ENCODE peak calls at places on chromosomes 13 and 19, in nine cellular contexts. X is left ventricle myocardium inferior, E is aorta, C is spleen, Z is GM06990, V is psoas muscle, H is cardiac muscle cell, F is brain microvascular endothelial cell, I is sigmoid colon. M is an unnamed sample.

GRCh38 chr19:367561-367960 is 23.0 kb upstream of the MIER2 start:
- DNase-seq in C (peak; percentile 4), F (no peak), H (no peak), Z (no peak), E (no peak), X (no peak), V (no peak), I (no peak), M (no peak)

GRCh38 chr19:45076851-45077730 is 813 bp upstream of the ZNF296 start:
- DNase-seq in C (no peak), F (no peak), X (no peak), H (no peak), E (no peak), V (no peak), I (no peak), Z (no peak), M (no peak)

GRCh38 chr13:92963029-92963428 is 263.6 kb upstream of the GPC6 start:
- DNase-seq in E (no peak), V (no peak), H (peak; percentile 31), X (no peak), C (no peak), F (no peak), I (no peak), Z (no peak), M (no peak)

GRCh38 chr19:6233827-6234511 is 45.8 kb downstream of the MLLT1 start:
- DNase-seq in I (no peak), V (peak; percentile 56), E (peak; percentile 59), X (peak; percentile 70), C (peak; percentile 89), Z (no peak), F (no peak), H (peak; percentile 59), M (no peak)

GRCh38 chr13:41837668-41838067 is 123.2 kb downstream of the VWA8 start:
- DNase-seq in I (no peak), E (no peak), V (no peak), Z (no peak), C (no peak), F (no peak), X (no peak), H (no peak), M (no peak)

GRCh38 chr19:6362351-6362801 is 1.0 kb downstream of the CLPP start:
- DNase-seq in Z (peak; percentile 38), X (no peak), V (no peak), H (no peak), E (no peak), C (no peak), I (no peak), F (no peak), M (peak; percentile 56)

GRCh38 chr19:44345969-44346368 is 10.5 kb downstream of the ZNF112 start:
- DNase-seq in F (no peak), H (no peak), X (no peak), E (no peak), I (no peak), V (no peak), C (no peak), Z (no peak), M (no peak)

GRCh38 chr13:97938701-97939475 is 14.6 kb upstream of the IPO5 start:
- DNase-seq in I (no peak), F (no peak), E (no peak), C (no peak), X (no peak), Z (no peak), V (no peak), H (peak; percentile 47), M (no peak)

GRCh38 chr13:31947506-31947905 is 84.1 kb upstream of the FRY start:
- DNase-seq in C (no peak), V (no peak), Z (no peak), I (no peak), X (no peak), H (no peak), F (no peak), E (no peak), M (no peak)

GRCh38 chr19:51098366-51099069 is 9.7 kb downstream of the CTU1 start:
- DNase-seq in I (peak; percentile 83), Z (no peak), E (peak; percentile 65), X (peak; percentile 65), H (peak; percentile 69), V (peak; percentile 37), F (no peak), C (peak; percentile 83), M (no peak)

GRCh38 chr19:43639507-43640423 is at the start of gene CADM4:
- DNase-seq in I (peak; percentile 69), H (no peak), X (peak; percentile 23), C (peak; percentile 79), V (peak; percentile 23), F (no peak), E (no peak), Z (no peak), M (peak; percentile 60)

GRCh38 chr13:52118095-52118494 is 10.8 kb downstream of the NEK5 start:
- DNase-seq in F (no peak), V (no peak), C (no peak), E (no peak), X (no peak), Z (no peak), H (no peak), I (no peak), M (no peak)

GRCh38 chr19:55615553-55616394 is 8.6 kb downstream of the ZNF784 start:
- DNase-seq in F (no peak), H (no peak), X (no peak), C (no peak), I (no peak), Z (no peak), V (no peak), E (no peak), M (no peak)

GRCh38 chr19:2575734-2576481 is 100.0 kb downstream of the GADD45B start:
- DNase-seq in X (peak; percentile 90), E (peak; percentile 91), C (peak; percentile 57), I (peak; percentile 95), Z (no peak), F (peak; percentile 95), H (peak; percentile 95), V (peak; percentile 92), M (peak; percentile 45)

GRCh38 chr19:2579678-2580280 is 103.9 kb downstream of the GADD45B start:
- DNase-seq in I (peak; percentile 66), E (peak; percentile 44), Z (no peak), V (no peak), X (no peak), C (peak; percentile 47), F (no peak), H (no peak), M (no peak)

GRCh38 chr19:2578391-2578826 is 102.5 kb downstream of the GADD45B start:
- DNase-seq in E (peak; percentile 71), X (peak; percentile 38), Z (no peak), F (peak; percentile 40), H (peak; percentile 71), C (peak; percentile 66), V (no peak), I (peak; percentile 73), M (peak; percentile 69)

GRCh38 chr19:2577722-2578335 is 101.9 kb downstream of the GADD45B start:
- DNase-seq in E (peak; percentile 35), C (peak; percentile 36), X (no peak), Z (no peak), V (no peak), H (no peak), I (peak; percentile 63), F (no peak), M (no peak)

GRCh38 chr19:2578911-2579677 is 103.2 kb downstream of the GADD45B start:
- DNase-seq in F (peak; percentile 90), H (peak; percentile 94), E (peak; percentile 93), V (peak; percentile 87), X (peak; percentile 90), I (peak; percentile 96), C (peak; percentile 93), Z (peak; percentile 83), M (peak; percentile 92)
- H3K4me3 ChIP-seq in F (peak overlapping the region; percentile 53), H (peak overlapping the region; percentile 40), E (peak overlapping the region; percentile 18), V (peak overlapping the region; percentile 67), X (peak overlapping the region; percentile 70), I (peak overlapping the region; percentile 34), C (peak overlapping the region; percentile 31), Z (peak overlapping the region; percentile 4), M (peak overlapping the region; percentile 58)

GRCh38 chr19:47021536-47022139 is 2.0 kb downstream of the NPAS1 start:
- DNase-seq in Z (no peak), C (peak; percentile 61), X (no peak), H (no peak), E (no peak), F (no peak), I (no peak), V (no peak), M (no peak)
- H3K4me3 ChIP-seq in Z (no peak overlapping the region), C (no peak overlapping the region), X (peak overlapping the region; percentile 60), H (peak overlapping the region; percentile 39), E (no peak overlapping the region), F (no peak overlapping the region), I (no peak overlapping the region), V (peak overlapping the region; percentile 56), M (no peak overlapping the region)

GRCh38 chr19:12648088-12648487 is 18.5 kb downstream of the MAN2B1 start:
- DNase-seq in V (no peak), C (no peak), H (no peak), Z (no peak), E (no peak), F (no peak), I (no peak), X (no peak), M (no peak)
- H3K4me3 ChIP-seq in V (peak overlapping the region; percentile 56), C (peak overlapping the region; percentile 25), H (no peak overlapping the region), Z (no peak overlapping the region), E (no peak overlapping the region), F (peak overlapping the region; percentile 9), I (peak overlapping the region; percentile 8), X (peak overlapping the region; percentile 58), M (peak overlapping the region; percentile 57)

GRCh38 chr19:32459199-32459865 is 53.8 kb downstream of the DPY19L3 start:
- DNase-seq in X (no peak), E (no peak), Z (no peak), F (no peak), I (no peak), V (no peak), C (no peak), H (no peak), M (no peak)
- H3K4me3 ChIP-seq in X (no peak overlapping the region), E (no peak overlapping the region), Z (no peak overlapping the region), F (no peak overlapping the region), I (no peak overlapping the region), V (no peak overlapping the region), C (no peak overlapping the region), H (no peak overlapping the region), M (no peak overlapping the region)

GRCh38 chr13:25588336-25589060 is 216.7 kb downstream of the ATP8A2 start:
- DNase-seq in Z (no peak), C (no peak), X (no peak), F (no peak), V (no peak), I (no peak), E (no peak), H (no peak), M (no peak)

GRCh38 chr13:25584975-25585374 is 213.2 kb downstream of the ATP8A2 start:
- DNase-seq in H (no peak), F (no peak), C (no peak), I (no peak), E (no peak), Z (no peak), X (no peak), V (no peak), M (no peak)

DNA sequence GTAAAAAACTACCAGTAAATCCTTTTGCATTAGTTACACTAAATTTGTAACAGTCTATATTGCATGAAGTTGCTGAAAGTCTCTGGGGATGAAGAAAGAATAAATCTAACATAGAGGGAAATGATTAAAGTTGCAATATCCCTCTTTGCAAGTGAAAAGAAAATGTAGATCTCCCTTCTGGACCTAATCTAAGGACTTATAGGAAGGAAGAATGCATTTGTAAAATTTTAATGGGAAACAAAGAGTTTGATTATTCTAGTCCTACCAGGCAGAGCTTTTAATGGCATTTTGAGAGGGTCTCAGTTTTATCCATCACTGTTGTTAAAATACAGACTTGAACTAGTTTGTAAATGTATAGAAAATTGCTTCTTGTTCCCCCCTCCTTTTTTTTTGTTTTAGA is 215.8 kb downstream of the ATP8A2 start:
- DNase-seq in E (no peak), H (no peak), C (no peak), F (no peak), Z (no peak), I (no peak), V (no peak), X (no peak), M (no peak)
- H3K4me3 ChIP-seq in E (no peak overlapping the region), H (no peak overlapping the region), C (no peak overlapping the region), F (no peak overlapping the region), Z (no peak overlapping the region), I (no peak overlapping the region), V (no peak overlapping the region), X (no peak overlapping the region), M (no peak overlapping the region)

M was measured in adrenal gland.